ENCODE peak calls at places on chromosome 16, in six cellular contexts. F is memory B cell; Y is posterior vena cava; Q is activated CD4-positive, CD25-positive, alpha-beta regulatory T cell; Z is A549; A is NCI-H2029. M is an unnamed sample.

GRCh38 chr16:29765167-29766032 is 12.7 kb upstream of the ZG16 start:
- DNase-seq in F (no peak), Y (no peak), Q (no peak), Z (no peak), A (peak), M (no peak)

GRCh38 chr16:77212736-77213541 is 13.7 kb downstream of the SYCE1L start:
- DNase-seq in F (peak), Y (peak), Q (peak), Z (peak), A (peak), M (peak)

GRCh38 chr16:50152386-50152806 is 710 bp upstream of the TENT4B start:
- DNase-seq in F (peak), Y (peak), Q (peak), Z (peak), A (no peak), M (peak)

GRCh38 chr16:81005644-81006471 is 827 bp downstream of the CMC2 start:
- DNase-seq in F (no peak), Y (no peak), Q (no peak), Z (peak), A (no peak), M (no peak)

GRCh38 chr16:78175287-78175686 is 75.8 kb downstream of the WWOX start:
- DNase-seq in F (no peak), Y (no peak), Q (no peak), Z (no peak), A (no peak), M (no peak)

GRCh38 chr16:85979605-85980004 is 80.6 kb downstream of the IRF8 start:
- DNase-seq in F (no peak), Y (no peak), Q (no peak), Z (peak), A (no peak), M (no peak)

GRCh38 chr16:77585852-77586251 is 136.5 kb upstream of the NUDT7 start:
- DNase-seq in F (no peak), Y (no peak), Q (no peak), Z (peak), A (no peak), M (no peak)

GRCh38 chr16:51180719-51181494 is 29.8 kb upstream of the SALL1 start:
- DNase-seq in F (no peak), Y (no peak), Q (no peak), Z (no peak), A (no peak), M (no peak)

GRCh38 chr16:69932228-69932627 is 18.9 kb upstream of the CLEC18A start:
- DNase-seq in F (no peak), Y (no peak), Q (no peak), Z (no peak), A (no peak), M (no peak)

GRCh38 chr16:48059936-48060335 is 95.9 kb downstream of the ABCC12 start:
- DNase-seq in F (no peak), Y (no peak), Q (no peak), Z (no peak), A (no peak), M (no peak)

GRCh38 chr16:2085669-2086068 is 37.9 kb downstream of the TSC2 start:
- DNase-seq in F (no peak), Y (no peak), Q (no peak), Z (peak), A (no peak), M (no peak)

GRCh38 chr16:11205065-11205699 is 50.8 kb downstream of the SOCS1 start:
- DNase-seq in F (no peak), Y (no peak), Q (no peak), Z (no peak), A (no peak), M (no peak)

GRCh38 chr16:69165584-69165983 is 21.4 kb upstream of the SNTB2 start:
- DNase-seq in F (no peak), Y (no peak), Q (no peak), Z (no peak), A (no peak), M (no peak)

GRCh38 chr16:75965504-75966374 is 239.4 kb upstream of the CPHXL start:
- DNase-seq in F (no peak), Y (no peak), Q (no peak), Z (peak), A (no peak), M (no peak)

GRCh38 chr16:66948034-66948821 is 12.8 kb upstream of the CES3 start:
- DNase-seq in F (no peak), Y (peak), Q (no peak), Z (no peak), A (no peak), M (peak)

GRCh38 chr16:84790291-84790690 is 29.5 kb upstream of the CRISPLD2 start:
- DNase-seq in F (no peak), Y (no peak), Q (no peak), Z (no peak), A (no peak), M (no peak)

GRCh38 chr16:29738514-29738913 is 7.3 kb downstream of the C16orf54 start:
- DNase-seq in F (no peak), Y (peak), Q (no peak), Z (no peak), A (no peak), M (peak)

GRCh38 chr16:81558444-81559175 is 114.0 kb downstream of the CMIP start:
- DNase-seq in F (no peak), Y (peak), Q (no peak), Z (peak), A (peak), M (no peak)

M was measured in GM12892.